ENCODE peak calls at places on chromosomes 1 and 21, in four cellular contexts. H, F, Z and N are unnamed samples.

GRCh38 chr21:26105819-26106218 is 64.8 kb downstream of the APP start:
- DNase-seq in F (no peak), Z (no peak), H (no peak), N (no peak)

GRCh38 chr1:83882906-83883305 is 116.0 kb downstream of the TTLL7 start:
- DNase-seq in H (peak; percentile 88), F (peak; percentile 59), Z (peak; percentile 66), N (no peak)

GRCh38 chr1:24438423-24438901 is 22.9 kb downstream of the NIPAL3 start:
- DNase-seq in Z (peak; percentile 38), F (no peak), H (no peak), N (no peak)

GRCh38 chr21:36630485-36631206 is 68.3 kb upstream of the SIM2 start:
- DNase-seq in Z (peak; percentile 53), H (peak; percentile 23), F (peak; percentile 53), N (no peak)

GRCh38 chr1:109838838-109839240 is 71.8 kb upstream of the CSF1 start:
- DNase-seq in H (peak; percentile 67), F (no peak), Z (no peak), N (no peak)

GRCh38 chr1:161182214-161182613 is 4.9 kb upstream of the B4GALT3 start:
- DNase-seq in F (peak; percentile 63), Z (no peak), H (peak; percentile 73), N (no peak)

GRCh38 chr1:53210954-53211353 is 9.5 kb downstream of the CZIB start:
- DNase-seq in H (no peak), Z (no peak), F (no peak), N (no peak)

GRCh38 chr1:178262101-178262500 is 168.2 kb downstream of the RASAL2 start:
- DNase-seq in Z (peak; percentile 86), F (no peak), H (peak; percentile 46), N (no peak)

GRCh38 chr1:34754878-34755637 is at the start of gene GJB5:
- DNase-seq in H (peak; percentile 96), Z (no peak), F (no peak), N (no peak)

GRCh38 chr1:224710196-224710595 is 94.1 kb downstream of the CNIH3 start:
- DNase-seq in Z (peak; percentile 68), H (no peak), F (no peak), N (no peak)

DNA sequence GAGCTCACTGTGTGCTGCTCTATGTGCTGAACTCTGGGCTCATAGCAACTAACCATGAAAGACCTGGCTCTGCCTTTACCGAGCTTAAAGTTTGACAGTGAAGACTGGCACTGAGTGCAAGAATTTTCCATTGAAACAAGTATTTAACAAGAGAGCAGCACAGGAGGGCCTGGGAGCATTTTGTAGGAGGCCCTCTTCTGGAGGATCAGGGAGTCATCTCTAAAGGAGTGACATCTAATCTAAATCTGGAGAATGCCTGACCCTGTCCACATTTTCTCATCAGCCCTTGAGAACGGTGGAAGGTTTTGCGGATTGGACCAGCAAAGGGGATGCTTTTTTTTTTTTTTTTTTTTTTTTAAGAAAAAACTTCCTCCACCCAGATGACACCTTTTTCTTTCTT is 150.8 kb downstream of the ROR1 start:
- DNase-seq in Z (no peak), F (no peak), H (no peak), N (no peak)
- TF ChIP-seq CTCF in Z (no peak), F (no peak), H (no peak), N (no peak)

GRCh38 chr1:151980287-151981177 is 13.1 kb downstream of the S100A10 start:
- DNase-seq in H (peak; percentile 64), F (no peak), Z (peak; percentile 92), N (peak; percentile 95)

GRCh38 chr1:151982300-151983005 is 11.2 kb downstream of the S100A10 start:
- DNase-seq in Z (no peak), F (no peak), H (no peak), N (no peak)

GRCh38 chr1:151978910-151979309 is 14.7 kb downstream of the S100A10 start:
- DNase-seq in Z (no peak), F (no peak), H (no peak), N (no peak)

GRCh38 chr1:151984313-151984956 is 9.2 kb downstream of the S100A10 start:
- DNase-seq in Z (no peak), H (no peak), F (peak; percentile 70), N (no peak)

GRCh38 chr1:151981178-151981525 is 12.5 kb downstream of the S100A10 start:
- DNase-seq in F (no peak), H (no peak), Z (no peak), N (no peak)
- H3K4me3 ChIP-seq in F (no peak overlapping the region), H (no peak overlapping the region), Z (no peak overlapping the region), N (no peak overlapping the region)

GRCh38 chr1:62006690-62007089 is 188.0 kb upstream of the L1TD1 start:
- DNase-seq in Z (no peak), F (no peak), H (no peak), N (no peak)

GRCh38 chr1:62012821-62013220 is 181.8 kb upstream of the L1TD1 start:
- DNase-seq in F (no peak), H (no peak), Z (no peak), N (no peak)

GRCh38 chr1:62012095-62012494 is 182.6 kb upstream of the L1TD1 start:
- DNase-seq in H (no peak), F (no peak), Z (no peak), N (no peak)

GRCh38 chr1:62013264-62013663 is 181.4 kb upstream of the L1TD1 start:
- DNase-seq in Z (no peak), H (no peak), F (no peak), N (no peak)

DNA sequence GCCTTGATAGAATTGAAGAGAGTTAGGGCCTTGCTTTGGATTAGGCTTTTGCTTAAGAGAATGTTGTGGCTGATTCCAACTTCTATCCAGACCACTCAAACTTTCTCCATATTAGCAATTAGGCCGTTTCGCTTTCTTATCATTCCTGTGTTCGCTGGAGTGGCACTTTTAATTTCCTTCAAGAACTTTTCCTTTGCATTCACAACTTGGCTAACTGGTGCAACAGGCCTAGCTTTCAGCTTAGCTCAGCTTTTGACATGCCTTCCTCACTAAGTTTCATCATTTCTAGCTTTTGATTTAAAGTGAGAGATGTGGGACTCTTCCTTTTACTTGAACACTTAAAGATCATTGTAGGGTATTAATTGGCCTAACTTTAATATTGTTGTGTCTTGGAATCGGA is 183.6 kb upstream of the L1TD1 start:
- DNase-seq in F (no peak), H (no peak), Z (no peak), N (no peak)
- TF ChIP-seq CTCF in F (no peak), H (no peak), Z (no peak), N (no peak)

GRCh38 chr1:156284112-156284511 is at the start of gene TMEM79:
- DNase-seq in Z (no peak), F (no peak), H (peak; percentile 74), N (no peak)
- H3K4me3 ChIP-seq in Z (peak within 1 kb of the TSS; percentile 90), F (peak within 1 kb of the TSS; percentile 91), H (peak within 1 kb of the TSS; percentile 67), N (peak within 1 kb of the TSS; percentile 71)

GRCh38 chr1:44237721-44238457 is 24.6 kb downstream of the DMAP1 start:
- DNase-seq in Z (peak; percentile 26), H (no peak), F (peak; percentile 17), N (no peak)
- TF ChIP-seq CTCF in Z (peak; percentile 49), H (peak; percentile 36), F (no peak), N (peak; percentile 43)

GRCh38 chr1:10054465-10054864 is 21.7 kb downstream of the UBE4B start:
- DNase-seq in Z (no peak), F (no peak), H (no peak), N (no peak)

GRCh38 chr1:10051656-10052055 is 18.9 kb downstream of the UBE4B start:
- DNase-seq in Z (no peak), H (no peak), F (no peak), N (no peak)

GRCh38 chr1:10052347-10052746 is 19.6 kb downstream of the UBE4B start:
- DNase-seq in H (no peak), Z (no peak), F (no peak), N (no peak)

GRCh38 chr1:10048601-10049000 is 15.8 kb downstream of the UBE4B start:
- DNase-seq in Z (no peak), H (no peak), F (no peak), N (no peak)

DNA sequence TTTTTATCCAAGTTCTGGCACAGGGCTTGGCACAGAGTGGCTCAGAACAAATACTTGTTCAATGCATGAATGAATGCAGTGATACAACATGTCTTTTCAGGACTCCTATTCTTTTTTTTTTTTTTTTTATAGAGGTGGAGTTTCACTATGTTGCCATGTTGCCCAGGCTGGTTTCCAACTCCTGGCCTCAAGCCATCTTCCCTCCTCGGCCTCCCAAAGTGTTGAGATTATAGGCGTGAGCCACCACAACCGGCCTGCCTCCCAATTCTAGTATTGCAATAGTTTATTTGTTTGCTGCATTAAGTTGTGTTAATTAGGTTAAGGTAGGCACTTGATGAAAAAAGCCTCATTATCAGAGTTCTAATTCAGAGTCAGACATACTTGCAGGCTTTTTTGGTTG is 17.9 kb downstream of the UBE4B start:
- DNase-seq in H (no peak), F (no peak), Z (peak; percentile 31), N (no peak)
- H3K4me3 ChIP-seq in H (no peak overlapping the region), F (no peak overlapping the region), Z (no peak overlapping the region), N (no peak overlapping the region)